ENCODE peak calls at places on chromosomes 7 and 10, in eight cellular contexts. E is GM23338, G is MM.1S, A is OCI-LY7, D is SK-N-SH, B is GM23248, N is neural progenitor cell, L is PC-3. H is an unnamed sample.

GRCh38 chr10:79093658-79094411 is 25.1 kb downstream of the ZMIZ1 start:
- DNase-seq in E (peak), G (no peak), A (peak), D (no peak), B (no peak), N (no peak), L (peak), H (peak)

GRCh38 chr7:68321776-68322496 is 1276.3 kb upstream of the AUTS2 start:
- DNase-seq in E (no peak), G (peak), A (no peak), D (no peak), B (no peak), N (no peak), L (no peak), H (no peak)

GRCh38 chr10:79239275-79239779 is 107.9 kb upstream of the PPIF start:
- DNase-seq in E (peak), G (no peak), A (no peak), D (peak), B (peak), N (peak), L (peak), H (peak)

GRCh38 chr10:79193694-79194382 is 125.1 kb downstream of the ZMIZ1 start:
- DNase-seq in E (no peak), G (no peak), A (peak), D (no peak), B (no peak), N (no peak), L (no peak), H (no peak)

GRCh38 chr7:8161398-8161828 is 100.6 kb downstream of the ICA1 start:
- DNase-seq in E (no peak), G (no peak), A (no peak), D (no peak), B (no peak), N (no peak), L (no peak), H (no peak)

GRCh38 chr7:28661826-28662225 is 249.5 kb downstream of the CREB5 start:
- DNase-seq in E (no peak), G (no peak), A (no peak), D (no peak), B (no peak), N (no peak), L (no peak), H (no peak)

GRCh38 chr7:139482662-139483466 is 609 bp downstream of the KLRG2 start:
- DNase-seq in E (peak), G (no peak), A (no peak), D (peak), B (peak), N (peak), L (no peak), H (peak)

GRCh38 chr7:144725070-144725469 is 110.8 kb downstream of the TPK1 start:
- DNase-seq in E (no peak), G (no peak), A (no peak), D (no peak), B (no peak), N (no peak), L (no peak), H (no peak)

GRCh38 chr10:92538231-92538958 is 35.5 kb downstream of the IDE start:
- DNase-seq in E (no peak), G (no peak), A (no peak), D (no peak), B (no peak), N (no peak), L (no peak), H (no peak)

GRCh38 chr7:24349339-24349738 is 65.3 kb downstream of the NPY start:
- DNase-seq in E (no peak), G (no peak), A (no peak), D (peak), B (no peak), N (peak), L (no peak), H (no peak)
- TF ChIP-seq EZH2phosphoT487 in E (no peak), G (no peak), A (no peak), D (no peak), B (no peak), N (no peak), L (no peak), H (no peak)

DNA sequence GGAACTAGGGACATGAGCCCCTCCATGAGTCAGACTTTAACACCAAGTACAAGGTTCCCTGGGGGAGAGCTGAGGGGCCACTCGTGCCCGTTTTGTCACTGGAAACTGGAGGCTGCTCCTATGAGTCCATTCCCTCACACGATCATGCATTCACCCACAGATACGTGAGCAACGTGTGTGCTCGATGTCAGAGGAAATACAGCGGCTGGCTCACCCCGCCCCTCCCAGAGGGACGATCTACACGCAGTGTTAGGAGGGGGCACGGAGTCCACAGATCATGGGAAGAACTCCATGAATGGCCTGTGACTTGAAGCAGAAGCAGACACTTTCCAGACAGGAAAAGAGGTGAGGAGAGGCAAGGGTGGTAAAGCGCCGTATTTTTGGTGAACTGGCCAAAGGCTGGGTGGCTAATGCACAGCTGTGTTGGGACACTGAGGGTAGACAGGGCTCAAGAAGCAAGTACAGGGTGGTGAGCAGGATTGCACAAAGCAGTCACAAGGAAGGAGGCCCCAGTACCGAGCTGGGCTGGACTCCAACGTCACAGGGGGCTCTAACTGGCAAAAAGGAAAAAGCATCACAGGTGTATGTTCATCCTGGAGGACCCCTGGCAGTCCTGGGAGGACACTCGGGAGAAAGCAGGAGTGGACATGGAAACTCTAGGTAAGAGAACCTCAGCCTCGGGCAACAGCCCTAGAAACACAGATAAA is 41.4 kb downstream of the TNS3 start:
- DNase-seq in E (no peak), G (no peak), A (no peak), D (no peak), B (peak), N (no peak), L (no peak), H (peak)
- TF ChIP-seq EZH2phosphoT487 in E (no peak), G (no peak), A (no peak), D (no peak), B (no peak), N (no peak), L (no peak), H (no peak)

GRCh38 chr7:55128693-55129394 is 110.0 kb downstream of the EGFR start:
- DNase-seq in E (no peak), G (no peak), A (no peak), D (no peak), B (peak), N (peak), L (no peak), H (no peak)
- TF ChIP-seq EZH2phosphoT487 in E (no peak), G (no peak), A (no peak), D (no peak), B (no peak), N (no peak), L (no peak), H (no peak)

DNA sequence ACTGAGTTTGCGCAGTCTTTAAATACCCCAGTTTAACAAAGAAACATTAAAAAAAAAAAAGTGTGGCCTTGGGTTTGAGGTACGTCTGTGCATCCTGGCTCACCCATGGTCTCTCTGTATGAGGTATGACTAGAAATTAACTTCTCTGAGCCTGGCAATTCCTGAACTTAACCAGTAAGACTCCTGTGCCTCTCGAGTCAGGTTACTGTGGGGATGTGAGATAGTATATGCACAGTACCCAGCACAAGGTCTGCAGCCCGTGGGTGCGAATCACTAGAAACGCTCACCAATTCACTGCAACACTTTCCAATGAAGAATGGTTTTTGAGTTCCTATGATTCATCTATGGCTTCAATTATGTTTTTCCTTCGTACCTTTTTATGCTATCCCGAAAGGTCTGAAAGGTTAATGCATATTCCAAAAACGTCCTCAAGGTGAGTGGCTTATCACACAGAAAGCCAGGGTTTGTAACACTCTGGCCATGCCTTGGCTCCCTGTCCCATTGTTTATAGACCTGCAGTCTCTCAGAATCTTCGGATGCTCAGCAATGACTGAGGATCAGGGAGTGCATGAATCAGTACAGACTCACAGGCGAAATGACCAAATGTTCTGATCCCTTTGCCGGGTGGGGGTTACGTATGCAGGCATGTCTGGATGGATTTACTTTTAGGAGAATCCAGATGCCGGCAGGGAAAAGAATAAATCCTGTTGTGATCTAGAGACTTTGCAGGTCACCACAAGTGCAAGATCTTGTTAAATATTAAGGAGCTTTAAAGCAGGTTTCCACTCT is 149.7 kb downstream of the SFMBT2 start:
- DNase-seq in E (no peak), G (no peak), A (no peak), D (no peak), B (peak), N (no peak), L (peak), H (peak)
- TF ChIP-seq EZH2phosphoT487 in E (no peak), G (no peak), A (no peak), D (no peak), B (no peak), N (no peak), L (no peak), H (no peak)

DNA sequence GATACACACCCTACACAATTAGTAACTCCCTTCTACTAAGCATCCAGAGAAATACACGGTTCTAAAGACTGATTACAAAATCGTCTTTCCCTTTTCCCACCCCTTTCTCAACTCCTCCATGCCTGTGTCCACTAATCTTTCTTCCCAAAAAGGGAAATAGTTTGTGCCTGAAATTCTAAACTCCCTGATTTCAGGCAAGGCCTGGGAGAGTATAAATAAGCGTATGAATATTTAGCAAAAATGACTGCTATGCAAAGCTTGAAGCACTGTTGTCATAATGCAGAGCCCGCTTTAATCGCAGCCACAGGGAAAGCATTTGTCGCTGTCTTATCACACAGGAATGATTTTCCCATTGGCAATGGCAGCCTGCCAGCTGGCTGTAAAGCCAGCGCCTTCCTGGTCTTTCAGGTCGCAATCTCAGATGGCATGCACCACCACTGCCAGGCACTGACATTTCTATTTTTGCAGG is 142.9 kb upstream of the PCGF5 start:
- DNase-seq in E (no peak), G (no peak), A (no peak), D (peak), B (no peak), N (no peak), L (peak), H (no peak)
- TF ChIP-seq EZH2phosphoT487 in E (no peak), G (no peak), A (no peak), D (no peak), B (no peak), N (no peak), L (no peak), H (no peak)

H was measured in hepatocyte.